ENCODE peak calls at places on chromosomes 13 and 19, in ten cellular contexts. Z, W, U, G, A, X, S, H, K and I are unnamed samples.

GRCh38 chr19:29831041-29831548 is 19.3 kb downstream of the CCNE1 start:
- DNase-seq in Z (no peak), W (no peak), U (no peak), G (no peak), A (no peak), X (no peak), S (peak; percentile 76), H (no peak), K (peak; percentile 52), I (no peak)

GRCh38 chr13:95505976-95506375 is 46.5 kb upstream of the CLDN10 start:
- DNase-seq in Z (no peak), W (no peak), U (no peak), G (no peak), A (no peak), X (no peak), S (no peak), H (no peak), K (no peak), I (no peak)

GRCh38 chr19:46644720-46645119 is 8.7 kb upstream of the GNG8 start:
- DNase-seq in Z (no peak), W (no peak), U (no peak), G (no peak), A (no peak), X (no peak), S (no peak), H (no peak), K (no peak), I (no peak)

GRCh38 chr19:38062959-38063786 is 156.2 kb downstream of the SIPA1L3 start:
- DNase-seq in Z (no peak), W (no peak), U (peak; percentile 34), G (no peak), A (no peak), X (peak; percentile 32), S (no peak), H (no peak), K (no peak), I (no peak)

GRCh38 chr19:10389863-10390262 is 9.5 kb upstream of the TYK2 start:
- DNase-seq in Z (peak; percentile 66), W (no peak), U (no peak), G (no peak), A (no peak), X (no peak), S (no peak), H (no peak), K (no peak), I (no peak)

GRCh38 chr19:34851277-34851804 is 75.4 kb upstream of the ZNF30 start:
- DNase-seq in Z (no peak), W (no peak), U (no peak), G (peak; percentile 32), A (no peak), X (no peak), S (no peak), H (no peak), K (no peak), I (no peak)

GRCh38 chr13:77544365-77544764 is 8.9 kb downstream of the SCEL start:
- DNase-seq in Z (no peak), W (no peak), U (peak; percentile 73), G (no peak), A (peak; percentile 25), X (peak; percentile 51), S (no peak), H (peak; percentile 81), K (peak; percentile 48), I (no peak)

GRCh38 chr19:34337747-34338146 is 27.2 kb upstream of the GPI start:
- DNase-seq in Z (no peak), W (no peak), U (peak; percentile 85), G (no peak), A (no peak), X (no peak), S (no peak), H (no peak), K (peak; percentile 77), I (peak; percentile 30)

GRCh38 chr19:31885280-31885853 is 460.0 kb upstream of the ZNF507 start:
- DNase-seq in Z (no peak), W (no peak), U (no peak), G (no peak), A (no peak), X (no peak), S (no peak), H (no peak), K (no peak), I (no peak)

GRCh38 chr19:2150794-2151338 is 500 bp downstream of the AP3D1 start:
- DNase-seq in Z (peak; percentile 69), W (peak; percentile 18), U (peak; percentile 34), G (no peak), A (no peak), X (peak; percentile 40), S (no peak), H (no peak), K (peak; percentile 52), I (peak; percentile 76)

GRCh38 chr13:66264976-66265375 is 965.2 kb downstream of the PCDH9 start:
- DNase-seq in Z (no peak), W (no peak), U (no peak), G (no peak), A (no peak), X (no peak), S (no peak), H (no peak), K (no peak), I (no peak)

GRCh38 chr13:80486407-80486806 is 145.5 kb upstream of the SPRY2 start:
- DNase-seq in Z (no peak), W (no peak), U (no peak), G (no peak), A (no peak), X (no peak), S (no peak), H (no peak), K (no peak), I (peak; percentile 36)

DNA sequence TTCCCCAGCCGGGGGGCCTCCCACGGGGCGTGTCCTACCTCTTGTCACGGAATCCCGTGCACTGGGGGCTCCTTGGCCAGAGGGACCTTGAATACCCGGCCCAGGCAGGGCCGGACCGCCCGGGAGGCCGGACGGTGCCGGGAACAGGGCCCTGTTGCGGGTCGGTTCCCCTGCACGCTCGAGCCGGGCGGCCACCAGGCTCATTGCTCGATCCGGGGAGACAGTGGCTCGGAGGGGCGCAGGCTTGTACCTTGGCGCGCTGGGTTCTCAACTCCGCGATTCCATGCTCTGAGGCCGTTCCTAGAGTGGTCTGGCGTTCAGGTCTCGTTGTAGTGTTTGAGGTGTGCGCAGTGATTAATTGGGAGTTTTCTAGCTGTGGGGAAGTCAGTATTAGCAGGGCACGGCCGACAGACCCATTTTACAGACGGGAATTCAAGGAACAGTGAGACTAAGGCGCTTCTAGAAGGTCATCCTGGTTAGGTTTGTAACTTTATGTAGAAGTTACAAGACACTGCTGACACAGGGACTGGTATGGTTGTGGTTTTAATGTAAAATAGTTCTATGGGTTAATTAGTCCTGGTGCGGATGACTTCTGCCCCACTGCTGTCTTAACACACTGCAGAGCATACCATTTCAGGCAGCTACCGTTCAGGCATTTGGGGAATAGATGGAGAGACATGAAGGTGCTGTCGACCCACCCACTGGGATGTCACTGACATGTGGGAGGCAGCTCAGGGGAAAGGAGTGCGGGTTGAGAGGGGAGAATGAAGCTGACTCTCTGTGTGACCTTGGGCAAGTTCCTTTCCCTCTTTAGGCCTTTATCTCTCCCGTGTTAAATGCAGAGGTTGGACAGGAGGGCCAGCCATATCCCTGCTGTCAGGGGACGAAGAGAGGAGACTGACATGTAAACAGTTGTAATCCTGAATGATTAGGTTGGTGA is 590 bp downstream of the CLPTM1 start:
- DNase-seq in Z (no peak), W (no peak), U (no peak), G (no peak), A (no peak), X (no peak), S (no peak), H (no peak), K (no peak), I (peak; percentile 46)
- TF ChIP-seq POLR2A in Z (no peak), W (no peak), U (no peak), G (no peak), A (no peak), X (no peak), S (no peak), H (no peak), K (no peak), I (no peak)

DNA sequence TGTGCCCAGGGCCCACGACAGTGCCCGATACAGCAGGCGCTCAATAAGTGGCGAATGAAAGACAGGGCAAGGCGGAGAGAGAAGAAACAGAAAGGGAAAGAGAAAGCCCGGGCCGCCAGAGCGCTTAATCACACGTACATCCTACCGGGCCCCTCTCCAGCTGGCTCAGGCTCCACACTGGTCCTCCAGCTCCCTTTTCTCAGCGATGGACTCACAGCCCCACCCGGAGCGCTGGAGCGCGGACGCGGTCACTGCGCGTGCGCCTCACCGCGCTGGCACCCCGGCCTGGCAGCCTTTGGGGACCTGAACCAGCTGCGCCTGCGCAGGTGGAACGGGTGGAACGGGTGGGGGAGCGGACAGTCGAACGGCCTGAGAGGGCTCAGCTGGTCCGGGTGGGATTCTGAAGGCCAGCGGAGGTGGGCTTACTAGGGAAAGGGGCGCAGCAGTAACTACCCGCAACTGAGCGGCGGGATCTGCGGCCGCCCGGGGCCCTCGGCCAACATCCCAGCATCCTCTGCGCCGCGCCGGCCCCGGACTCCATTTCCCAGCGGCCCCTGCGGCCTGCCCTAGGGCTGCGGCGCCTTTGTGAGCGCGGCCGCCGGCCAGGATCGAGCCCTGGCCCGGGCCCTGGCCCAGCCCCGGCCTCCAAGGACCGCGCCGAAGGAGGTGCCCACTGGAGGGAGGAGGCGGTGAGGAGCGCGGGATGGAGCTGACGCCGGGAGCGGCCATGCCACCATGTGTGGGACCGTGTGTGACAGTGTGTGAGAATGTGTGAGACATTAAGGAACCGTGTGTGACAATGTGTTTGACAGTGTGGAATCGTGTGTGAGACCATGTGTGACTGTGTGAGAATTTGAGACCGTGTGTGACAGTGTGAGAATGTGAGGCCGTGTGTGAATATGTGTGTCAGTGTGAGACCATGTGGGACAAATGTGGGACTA is at the start of gene ZNF583:
- DNase-seq in Z (peak; percentile 93), W (peak; percentile 88), U (peak; percentile 96), G (peak; percentile 83), A (peak; percentile 89), X (peak; percentile 98), S (peak; percentile 100), H (peak; percentile 96), K (peak; percentile 96), I (peak; percentile 97)
- TF ChIP-seq POLR2A in Z (no peak), W (peak; percentile 16), U (peak; percentile 47), G (peak; percentile 60), A (no peak), X (peak; percentile 51), S (peak; percentile 75), H (no peak), K (no peak), I (peak; percentile 49)

DNA sequence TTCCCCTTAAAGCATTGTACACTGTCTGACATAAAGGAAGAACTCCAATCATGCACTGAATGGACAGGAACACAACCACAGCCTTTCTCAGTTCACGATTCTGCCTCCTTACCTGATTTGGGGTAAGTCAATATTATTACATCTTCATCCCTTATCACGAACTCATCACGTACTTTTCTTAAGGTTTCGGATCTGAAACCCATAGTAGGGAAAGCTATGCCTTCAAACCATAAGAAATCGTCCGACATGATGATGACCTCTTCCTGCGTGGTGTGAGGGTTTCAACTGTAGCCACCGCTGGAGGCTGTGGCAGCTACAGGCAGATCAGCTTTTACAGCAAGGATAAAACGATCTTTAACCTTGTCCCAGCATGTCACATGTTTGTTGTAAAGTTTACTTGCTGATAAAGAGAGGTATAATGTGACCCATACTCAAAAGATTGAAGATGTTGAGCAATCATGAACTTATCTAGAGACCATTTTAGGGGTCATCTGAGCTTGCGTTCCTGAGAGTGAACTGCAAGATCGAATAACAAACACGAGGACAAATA is at the start of gene SULT2A1:
- DNase-seq in Z (no peak), W (no peak), U (no peak), G (peak; percentile 92), A (no peak), X (no peak), S (no peak), H (no peak), K (peak; percentile 66), I (no peak)
- TF ChIP-seq POLR2A in Z (no peak), W (no peak), U (no peak), G (peak; percentile 89), A (no peak), X (no peak), S (no peak), H (no peak), K (peak; percentile 62), I (no peak)

GRCh38 chr19:50328257-50329145 is 676 bp downstream of the KCNC3 start:
- DNase-seq in Z (peak; percentile 71), W (no peak), U (peak; percentile 40), G (no peak), A (no peak), X (no peak), S (no peak), H (no peak), K (no peak), I (peak; percentile 60)
- TF ChIP-seq POLR2A in Z (no peak), W (no peak), U (no peak), G (no peak), A (no peak), X (no peak), S (peak; percentile 52), H (no peak), K (no peak), I (no peak)